ENCODE peak calls at places on chromosome 4, in five cellular contexts. B is epithelial cell of proximal tubule; R is activated naive CD4-positive, alpha-beta T cell; E is heart right ventricle; W is fibroblast of mammary gland. A is an unnamed sample.

GRCh38 chr4:39714171-39714570 is 16.2 kb downstream of the UBE2K start:
- DNase-seq in W (no peak), E (no peak), R (no peak), B (no peak), A (no peak)

GRCh38 chr4:103074039-103074438 is 2.5 kb downstream of the SLC9B2 start:
- DNase-seq in R (no peak), E (no peak), B (no peak), W (no peak), A (no peak)

GRCh38 chr4:182022899-182023298 is 220.3 kb upstream of the TENM3 start:
- DNase-seq in B (no peak), W (no peak), E (no peak), R (no peak), A (no peak)

GRCh38 chr4:142083264-142083663 is 446.9 kb downstream of the IL15 start:
- DNase-seq in R (no peak), E (no peak), B (no peak), W (no peak), A (no peak)

GRCh38 chr4:38174811-38175210 is 214.6 kb downstream of the PTTG2 start:
- DNase-seq in B (no peak), E (no peak), W (peak; percentile 52), R (no peak), A (no peak)

GRCh38 chr4:95129708-95130343 is 372.1 kb downstream of the BMPR1B start:
- DNase-seq in R (no peak), E (no peak), B (peak; percentile 96), W (peak; percentile 100), A (no peak)

GRCh38 chr4:74546020-74546419 is 101.1 kb downstream of the AREG start:
- DNase-seq in B (peak; percentile 88), E (no peak), W (peak; percentile 62), R (no peak), A (no peak)

GRCh38 chr4:31156221-31156620 is 436.1 kb downstream of the PCDH7 start:
- DNase-seq in E (no peak), W (no peak), B (no peak), R (no peak), A (no peak)

GRCh38 chr4:105196523-105197145 is 50.0 kb downstream of the TET2 start:
- DNase-seq in E (no peak), B (no peak), R (no peak), W (peak; percentile 25), A (no peak)

GRCh38 chr4:108135549-108136209 is 33.1 kb downstream of the LEF1 start:
- DNase-seq in B (no peak), W (no peak), E (no peak), R (no peak), A (no peak)

GRCh38 chr4:13543648-13544555 is at the start of gene NKX3-2:
- DNase-seq in B (no peak), E (no peak), R (no peak), W (no peak), A (no peak)

GRCh38 chr4:176238819-176239218 is 30.2 kb downstream of the ASB5 start:
- DNase-seq in E (no peak), R (no peak), B (no peak), W (peak; percentile 9), A (no peak)

GRCh38 chr4:182019148-182019652 is 224.0 kb upstream of the TENM3 start:
- DNase-seq in B (no peak), R (no peak), W (no peak), E (no peak), A (no peak)

GRCh38 chr4:147367841-147368385 is 113.0 kb upstream of the EDNRA start:
- DNase-seq in W (peak; percentile 52), R (no peak), E (no peak), B (no peak), A (no peak)

GRCh38 chr4:7845493-7846124 is 94.1 kb downstream of the AFAP1 start:
- DNase-seq in B (no peak), W (peak; percentile 44), R (peak; percentile 16), E (no peak), A (no peak)

GRCh38 chr4:102575369-102576129 is 74.4 kb downstream of the NFKB1 start:
- DNase-seq in W (no peak), B (no peak), R (no peak), E (no peak), A (no peak)

GRCh38 chr4:8345946-8346814 is 76.6 kb downstream of the HTRA3 start:
- DNase-seq in E (no peak), R (no peak), W (no peak), B (no peak), A (no peak)

GRCh38 chr4:80197601-80198444 is 520 bp downstream of the PRDM8 start:
- DNase-seq in W (no peak), B (no peak), R (no peak), E (no peak), A (no peak)

GRCh38 chr4:105265689-105266088 is 119.0 kb downstream of the TET2 start:
- DNase-seq in B (no peak), R (no peak), E (no peak), W (no peak), A (no peak)

GRCh38 chr4:110119880-110120279 is 78.5 kb downstream of the ELOVL6 start:
- DNase-seq in R (no peak), W (peak; percentile 74), B (peak; percentile 53), E (no peak), A (no peak)

GRCh38 chr4:88017516-88018302 is 10.3 kb downstream of the PKD2 start:
- DNase-seq in R (no peak), B (peak; percentile 95), E (no peak), W (peak; percentile 98), A (no peak)